ENCODE peak calls at places on chromosomes 3 and 15, in nine cellular contexts. K, Q, N, H, I, U, X, S and V are unnamed samples.

GRCh38 chr15:20645956-20646355 is 104.4 kb upstream of the GOLGA6L6 start:
- DNase-seq in I (no peak), Q (no peak), H (no peak), S (peak; percentile 39), K (no peak), N (no peak), X (peak; percentile 29), U (no peak), V (no peak)

GRCh38 chr15:69609176-69609575 is 156.6 kb downstream of the RPLP1 start:
- DNase-seq in U (no peak), Q (no peak), N (no peak), I (no peak), H (no peak), S (no peak), X (no peak), K (no peak), V (no peak)

GRCh38 chr15:42056934-42057743 is 36.3 kb upstream of the PLA2G4E start:
- DNase-seq in S (peak; percentile 64), Q (peak; percentile 48), H (peak; percentile 41), N (peak; percentile 61), U (peak; percentile 64), X (peak; percentile 28), I (peak; percentile 46), K (peak; percentile 60), V (peak; percentile 47)

GRCh38 chr3:175434591-175434990 is 575.5 kb downstream of the NAALADL2 start:
- DNase-seq in Q (no peak), X (no peak), N (no peak), S (no peak), I (no peak), H (no peak), U (no peak), K (no peak), V (no peak)

GRCh38 chr3:197224034-197224444 is 74.4 kb downstream of the DLG1 start:
- DNase-seq in I (peak; percentile 22), Q (no peak), K (no peak), H (no peak), X (peak; percentile 23), N (peak; percentile 14), S (no peak), U (no peak), V (peak; percentile 25)

GRCh38 chr3:169264711-169265110 is 398.8 kb downstream of the MECOM start:
- DNase-seq in U (no peak), X (no peak), K (no peak), N (no peak), I (no peak), S (no peak), Q (no peak), H (no peak), V (no peak)

GRCh38 chr3:114319453-114319852 is 25.6 kb downstream of the TIGIT start:
- DNase-seq in K (no peak), X (no peak), H (no peak), N (no peak), Q (no peak), S (no peak), U (peak; percentile 45), I (peak; percentile 36), V (no peak)

GRCh38 chr15:75437721-75438120 is 13.8 kb downstream of the SIN3A start:
- DNase-seq in H (no peak), X (no peak), U (no peak), S (no peak), K (no peak), N (no peak), Q (no peak), I (no peak), V (no peak)

GRCh38 chr3:128573707-128574162 is 76.9 kb downstream of the RPN1 start:
- DNase-seq in I (no peak), S (no peak), H (no peak), Q (no peak), X (no peak), N (no peak), K (no peak), U (no peak), V (no peak)

GRCh38 chr15:31459011-31459748 is 132.5 kb downstream of the KLF13 start:
- DNase-seq in H (no peak), K (no peak), N (no peak), Q (no peak), X (no peak), S (no peak), U (no peak), I (no peak), V (no peak)

GRCh38 chr3:123084738-123085237 is 18.0 kb downstream of the PDIA5 start:
- DNase-seq in X (no peak), S (no peak), N (no peak), U (no peak), H (no peak), Q (no peak), I (no peak), K (no peak), V (no peak)

GRCh38 chr15:25243800-25244097 is 195.1 kb downstream of the UBE3A start:
- DNase-seq in K (no peak), Q (no peak), S (no peak), N (no peak), U (no peak), H (no peak), I (no peak), X (no peak), V (no peak)

GRCh38 chr15:61041886-61042285 is 187.2 kb downstream of the RORA start:
- DNase-seq in Q (no peak), I (no peak), H (no peak), U (no peak), S (no peak), N (no peak), X (no peak), K (no peak), V (no peak)

GRCh38 chr3:15647629-15648167 is 46.2 kb downstream of the BTD start:
- DNase-seq in K (peak; percentile 68), I (peak; percentile 97), H (no peak), X (peak; percentile 74), Q (no peak), U (no peak), N (peak; percentile 38), S (peak; percentile 65), V (peak; percentile 38)

GRCh38 chr3:106945435-106945834 is 431.8 kb upstream of the CCDC54 start:
- DNase-seq in S (no peak), X (no peak), I (no peak), U (no peak), N (no peak), Q (no peak), H (no peak), K (no peak), V (no peak)

GRCh38 chr15:79811406-79812405 is 85.1 kb downstream of the MTHFS start:
- DNase-seq in S (no peak), Q (no peak), X (no peak), K (no peak), H (peak; percentile 21), N (no peak), I (no peak), U (no peak), V (no peak)

GRCh38 chr15:40722934-40723333 is 28.0 kb downstream of the RAD51 start:
- DNase-seq in N (no peak), Q (no peak), I (no peak), K (no peak), U (no peak), S (no peak), H (no peak), X (no peak), V (no peak)

GRCh38 chr15:30043211-30043655 is 39.5 kb upstream of the GOLGA8J start:
- DNase-seq in U (no peak), S (no peak), X (no peak), I (no peak), K (no peak), H (no peak), Q (no peak), N (no peak), V (no peak)

GRCh38 chr3:179452166-179452544 is 885 bp upstream of the GNB4 start:
- DNase-seq in X (no peak), U (no peak), S (no peak), H (no peak), K (no peak), I (no peak), Q (no peak), N (no peak), V (no peak)